ENCODE peak calls at places on chromosomes 5 and 9, in five cellular contexts. One of them, this sample, is unnamed.
A peak's percentile ranks its signal among the peaks of the same experiment; 100 is the strongest.

GRCh38 chr5:1555011-1555807 is 31.4 kb upstream of the LPCAT1 start:
- DNase-seq in GM23338: no peak
- DNase-seq in HCT116: peak; percentile 19
- DNase-seq in transverse colon: peak; percentile 10
- DNase-seq in sigmoid colon: peak; percentile 54
- DNase-seq in this sample: no peak

GRCh38 chr9:38700695-38701094 is 19.2 kb downstream of the FAM240B start:
- DNase-seq in transverse colon: no peak
- DNase-seq in GM23338: no peak
- DNase-seq in HCT116: no peak
- DNase-seq in sigmoid colon: no peak
- DNase-seq in this sample: no peak

GRCh38 chr5:71582945-71583584 is 4.1 kb upstream of the MCCC2 start:
- DNase-seq in GM23338: no peak
- DNase-seq in sigmoid colon: no peak
- DNase-seq in HCT116: no peak
- DNase-seq in transverse colon: no peak
- DNase-seq in this sample: peak; percentile 50

GRCh38 chr5:175797521-175798038 is 73.8 kb upstream of the CPLX2 start:
- DNase-seq in GM23338: peak; percentile 80
- DNase-seq in sigmoid colon: no peak
- DNase-seq in HCT116: no peak
- DNase-seq in transverse colon: no peak
- DNase-seq in this sample: no peak

GRCh38 chr9:131545003-131545785 is at the start of gene PRRT1B:
- DNase-seq in GM23338: peak; percentile 81
- DNase-seq in HCT116: no peak
- DNase-seq in sigmoid colon: no peak
- DNase-seq in transverse colon: peak; percentile 89
- DNase-seq in this sample: peak; percentile 75

GRCh38 chr9:137550958-137551655 is 572 bp upstream of the MRPL41 start:
- DNase-seq in transverse colon: no peak
- DNase-seq in HCT116: peak; percentile 52
- DNase-seq in sigmoid colon: no peak
- DNase-seq in GM23338: peak; percentile 93
- DNase-seq in this sample: peak; percentile 36

GRCh38 chr9:137475666-137476065 is 16.5 kb upstream of the NSMF start:
- DNase-seq in sigmoid colon: no peak
- DNase-seq in transverse colon: no peak
- DNase-seq in HCT116: no peak
- DNase-seq in GM23338: no peak
- DNase-seq in this sample: no peak

GRCh38 chr5:9284781-9285307 is 261.0 kb downstream of the SEMA5A start:
- DNase-seq in transverse colon: no peak
- DNase-seq in GM23338: no peak
- DNase-seq in sigmoid colon: no peak
- DNase-seq in HCT116: no peak
- DNase-seq in this sample: no peak

GRCh38 chr5:96004087-96004486 is 42.4 kb upstream of the ELL2 start:
- DNase-seq in sigmoid colon: no peak
- DNase-seq in HCT116: no peak
- DNase-seq in GM23338: no peak
- DNase-seq in transverse colon: no peak
- DNase-seq in this sample: no peak

GRCh38 chr5:176744584-176744965 is 65.8 kb upstream of the UNC5A start:
- DNase-seq in GM23338: peak; percentile 72
- DNase-seq in transverse colon: no peak
- DNase-seq in HCT116: no peak
- DNase-seq in sigmoid colon: no peak
- DNase-seq in this sample: no peak

GRCh38 chr5:171340042-171340441 is 31.0 kb downstream of the TLX3 start:
- DNase-seq in HCT116: no peak
- DNase-seq in transverse colon: no peak
- DNase-seq in GM23338: no peak
- DNase-seq in sigmoid colon: no peak
- DNase-seq in this sample: no peak

GRCh38 chr5:112865128-112865527 is 4.0 kb downstream of the SRP19 start:
- DNase-seq in GM23338: no peak
- DNase-seq in HCT116: no peak
- DNase-seq in transverse colon: no peak
- DNase-seq in sigmoid colon: no peak
- DNase-seq in this sample: no peak

GRCh38 chr9:133355881-133356357 is 368 bp downstream of the SURF1 start:
- DNase-seq in HCT116: no peak
- DNase-seq in sigmoid colon: no peak
- DNase-seq in GM23338: peak; percentile 51
- DNase-seq in transverse colon: no peak
- DNase-seq in this sample: no peak

GRCh38 chr5:140182803-140183367 is 7.9 kb downstream of the CYSTM1 start:
- DNase-seq in sigmoid colon: peak; percentile 77
- DNase-seq in transverse colon: peak; percentile 54
- DNase-seq in HCT116: no peak
- DNase-seq in GM23338: peak; percentile 20
- DNase-seq in this sample: no peak

GRCh38 chr9:71270554-71270953 is 149.1 kb upstream of the TRPM3 start:
- DNase-seq in HCT116: no peak
- DNase-seq in transverse colon: no peak
- DNase-seq in sigmoid colon: no peak
- DNase-seq in GM23338: no peak
- DNase-seq in this sample: no peak

GRCh38 chr5:135208555-135209494 is 174.8 kb upstream of the PITX1 start:
- DNase-seq in transverse colon: peak; percentile 32
- DNase-seq in sigmoid colon: peak; percentile 79
- DNase-seq in GM23338: peak; percentile 10
- DNase-seq in HCT116: peak; percentile 68
- DNase-seq in this sample: no peak

GRCh38 chr9:31486630-31487029 is 897.8 kb upstream of the ACO1 start:
- DNase-seq in HCT116: no peak
- DNase-seq in GM23338: no peak
- DNase-seq in transverse colon: no peak
- DNase-seq in sigmoid colon: no peak
- DNase-seq in this sample: no peak

GRCh38 chr5:133773247-133774202 is 161.2 kb upstream of the FSTL4 start:
- DNase-seq in GM23338: peak; percentile 2
- DNase-seq in transverse colon: no peak
- DNase-seq in sigmoid colon: no peak
- DNase-seq in HCT116: no peak
- DNase-seq in this sample: no peak

GRCh38 chr9:23769307-23769935 is 56.6 kb downstream of the ELAVL2 start:
- DNase-seq in transverse colon: peak; percentile 11
- DNase-seq in sigmoid colon: no peak
- DNase-seq in GM23338: peak; percentile 74
- DNase-seq in HCT116: no peak
- DNase-seq in this sample: peak; percentile 24

GRCh38 chr5:120473332-120473731 is 9.2 kb downstream of the PRR16 start:
- DNase-seq in sigmoid colon: no peak
- DNase-seq in HCT116: no peak
- DNase-seq in transverse colon: no peak
- DNase-seq in GM23338: no peak
- DNase-seq in this sample: no peak

GRCh38 chr5:137738947-137739346 is 3.1 kb upstream of the KLHL3 start:
- DNase-seq in transverse colon: no peak
- DNase-seq in HCT116: no peak
- DNase-seq in GM23338: no peak
- DNase-seq in sigmoid colon: no peak
- DNase-seq in this sample: no peak

GRCh38 chr5:154358410-154359221 is 87.2 kb upstream of the SAP30L start:
- DNase-seq in sigmoid colon: peak; percentile 29
- DNase-seq in HCT116: no peak
- DNase-seq in transverse colon: no peak
- DNase-seq in GM23338: no peak
- DNase-seq in this sample: no peak

GRCh38 chr5:34991486-34992238 is 56.1 kb downstream of the AGXT2 start:
- DNase-seq in sigmoid colon: no peak
- DNase-seq in HCT116: no peak
- DNase-seq in GM23338: no peak
- DNase-seq in transverse colon: no peak
- DNase-seq in this sample: no peak

GRCh38 chr9:110520120-110520701 is 59.3 kb downstream of the SVEP1 start:
- DNase-seq in transverse colon: no peak
- DNase-seq in HCT116: no peak
- DNase-seq in GM23338: no peak
- DNase-seq in sigmoid colon: no peak
- DNase-seq in this sample: no peak

GRCh38 chr5:83204651-83205050 is 127.3 kb downstream of the XRCC4 start:
- DNase-seq in GM23338: no peak
- DNase-seq in sigmoid colon: no peak
- DNase-seq in transverse colon: no peak
- DNase-seq in HCT116: no peak
- DNase-seq in this sample: no peak

GRCh38 chr9:79686381-79687130 is 114.8 kb downstream of the TLE4 start:
- DNase-seq in transverse colon: no peak
- DNase-seq in sigmoid colon: no peak
- DNase-seq in GM23338: no peak
- DNase-seq in HCT116: no peak
- DNase-seq in this sample: no peak

GRCh38 chr5:65766781-65767180 is 44.8 kb downstream of the NLN start:
- DNase-seq in GM23338: no peak
- DNase-seq in sigmoid colon: no peak
- DNase-seq in HCT116: no peak
- DNase-seq in transverse colon: no peak
- DNase-seq in this sample: no peak

GRCh38 chr9:105296889-105297288 is 52.4 kb downstream of the SLC44A1 start:
- DNase-seq in HCT116: peak; percentile 18
- DNase-seq in GM23338: peak; percentile 83
- DNase-seq in transverse colon: no peak
- DNase-seq in sigmoid colon: no peak
- DNase-seq in this sample: no peak

GRCh38 chr9:110543631-110544051 is 35.9 kb downstream of the SVEP1 start:
- DNase-seq in transverse colon: no peak
- DNase-seq in HCT116: no peak
- DNase-seq in sigmoid colon: no peak
- DNase-seq in GM23338: peak; percentile 13
- DNase-seq in this sample: no peak

GRCh38 chr5:57493034-57493433 is 10.4 kb upstream of the ACTBL2 start:
- DNase-seq in sigmoid colon: no peak
- DNase-seq in transverse colon: no peak
- DNase-seq in HCT116: no peak
- DNase-seq in GM23338: no peak
- DNase-seq in this sample: no peak

GRCh38 chr9:26684029-26684428 is 208.6 kb downstream of the CAAP1 start:
- DNase-seq in sigmoid colon: no peak
- DNase-seq in transverse colon: no peak
- DNase-seq in HCT116: no peak
- DNase-seq in GM23338: no peak
- DNase-seq in this sample: no peak

GRCh38 chr5:7271728-7272127 is 124.2 kb upstream of the ADCY2 start:
- DNase-seq in sigmoid colon: no peak
- DNase-seq in GM23338: no peak
- DNase-seq in transverse colon: peak; percentile 16
- DNase-seq in HCT116: no peak
- DNase-seq in this sample: no peak

DNA sequence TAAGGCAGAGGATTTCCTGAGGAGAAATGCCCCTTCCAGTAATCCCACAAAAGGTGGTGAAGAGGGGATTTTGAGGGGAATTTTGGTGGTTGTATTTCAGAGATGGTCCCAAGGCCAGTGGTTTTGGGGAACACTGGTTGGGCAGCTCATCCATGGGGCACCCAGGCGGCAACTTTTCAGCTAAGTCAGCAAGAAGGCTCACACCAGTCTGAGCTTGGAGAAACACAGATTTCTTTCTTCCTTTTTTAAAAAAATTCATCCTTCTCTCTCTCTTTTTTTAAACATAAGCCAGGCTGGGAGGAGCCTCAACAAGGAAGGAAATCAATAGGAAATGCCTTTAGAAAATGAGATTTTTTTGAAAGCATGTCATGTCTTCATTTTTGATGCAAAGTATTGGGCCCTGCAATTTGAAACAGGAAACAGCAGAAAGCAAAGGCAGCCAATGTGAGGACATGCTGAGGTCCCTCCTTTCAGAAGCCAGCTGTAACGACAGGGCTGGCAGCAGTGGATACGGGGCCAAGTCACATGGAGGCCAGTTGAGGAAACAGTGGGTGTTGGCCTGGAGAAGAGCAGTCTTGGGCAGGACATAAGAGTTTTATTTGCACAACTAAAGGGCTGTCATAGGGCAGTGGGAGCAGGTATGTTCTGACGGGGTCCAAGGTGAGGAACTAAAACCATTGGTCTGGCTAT is 155.3 kb upstream of the KLF4 start:
- DNase-seq in GM23338: no peak
- DNase-seq in transverse colon: peak; percentile 28
- DNase-seq in HCT116: no peak
- DNase-seq in sigmoid colon: peak; percentile 82
- DNase-seq in this sample: no peak
- TF ChIP-seq POLR2AphosphoS5 in GM23338: no peak
- TF ChIP-seq POLR2AphosphoS5 in transverse colon: no peak
- TF ChIP-seq POLR2AphosphoS5 in HCT116: no peak
- TF ChIP-seq POLR2AphosphoS5 in sigmoid colon: peak; percentile 52
- TF ChIP-seq POLR2AphosphoS5 in this sample: no peak

DNA sequence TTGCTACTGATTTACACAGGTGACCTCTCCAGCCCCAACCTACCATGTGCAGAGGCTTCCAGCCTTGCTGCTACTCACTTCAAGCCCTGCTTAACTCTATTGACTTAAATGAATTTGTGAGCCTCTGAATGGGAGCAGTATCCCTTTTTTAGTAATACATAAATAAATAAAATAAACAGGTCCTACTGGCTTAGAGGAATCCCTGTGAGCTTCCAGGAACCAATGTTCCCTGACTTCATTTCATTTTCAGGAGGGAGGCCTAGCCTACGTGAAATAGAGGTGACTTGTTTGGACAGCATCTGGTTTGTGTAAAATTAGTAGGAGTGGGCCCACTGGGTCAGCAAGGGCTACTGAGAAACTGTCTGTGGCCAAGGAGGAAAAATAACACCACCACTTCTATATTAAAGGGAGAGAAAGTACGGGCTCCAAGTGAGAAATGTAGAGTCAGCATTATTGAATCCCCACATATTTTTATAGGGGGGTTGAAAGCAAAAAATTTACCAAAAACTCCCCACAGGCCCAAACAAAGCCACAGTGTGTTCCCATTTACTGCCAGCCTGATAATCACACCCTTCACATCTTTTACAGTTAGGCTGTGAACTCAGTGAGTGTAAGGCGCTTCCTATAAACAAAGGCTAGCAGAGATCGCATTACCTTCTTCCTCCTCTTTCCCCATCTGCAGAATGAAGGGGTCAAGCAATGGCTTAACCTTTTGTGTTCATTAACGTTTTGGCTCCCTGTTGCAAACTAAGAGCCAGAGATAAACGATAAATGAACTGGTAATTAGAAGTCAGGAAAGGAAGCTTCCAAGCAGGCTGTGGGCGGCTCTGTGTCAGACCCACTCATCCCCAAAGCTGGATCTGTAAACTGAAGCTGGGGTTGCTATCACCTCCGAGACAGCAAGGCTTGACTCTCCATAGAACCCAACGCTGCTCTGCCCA is 138.8 kb upstream of the LIFR start:
- DNase-seq in transverse colon: no peak
- DNase-seq in GM23338: no peak
- DNase-seq in sigmoid colon: no peak
- DNase-seq in HCT116: no peak
- DNase-seq in this sample: peak; percentile 10
- TF ChIP-seq POLR2AphosphoS5 in transverse colon: no peak
- TF ChIP-seq POLR2AphosphoS5 in GM23338: no peak
- TF ChIP-seq POLR2AphosphoS5 in sigmoid colon: no peak
- TF ChIP-seq POLR2AphosphoS5 in HCT116: no peak
- TF ChIP-seq POLR2AphosphoS5 in this sample: peak; percentile 66

GRCh38 chr5:142826741-142827492 is 56.7 kb downstream of the ARHGAP26 start:
- DNase-seq in HCT116: peak; percentile 87
- DNase-seq in sigmoid colon: no peak
- DNase-seq in GM23338: no peak
- DNase-seq in transverse colon: no peak
- DNase-seq in this sample: no peak
- TF ChIP-seq POLR2AphosphoS5 in HCT116: peak; percentile 18
- TF ChIP-seq POLR2AphosphoS5 in sigmoid colon: peak; percentile 9
- TF ChIP-seq POLR2AphosphoS5 in GM23338: no peak
- TF ChIP-seq POLR2AphosphoS5 in transverse colon: no peak
- TF ChIP-seq POLR2AphosphoS5 in this sample: no peak

GRCh38 chr9:17986595-17986994 is 407.7 kb downstream of the SH3GL2 start:
- DNase-seq in GM23338: no peak
- DNase-seq in sigmoid colon: no peak
- DNase-seq in transverse colon: no peak
- DNase-seq in HCT116: no peak
- DNase-seq in this sample: no peak
- TF ChIP-seq POLR2AphosphoS5 in GM23338: no peak
- TF ChIP-seq POLR2AphosphoS5 in sigmoid colon: no peak
- TF ChIP-seq POLR2AphosphoS5 in transverse colon: no peak
- TF ChIP-seq POLR2AphosphoS5 in HCT116: no peak
- TF ChIP-seq POLR2AphosphoS5 in this sample: no peak

This sample was measured in prostate gland.